ENCODE peak calls at places on chromosome 22, in six cellular contexts. X is astrocyte of the cerebellum, J is A549, E is SK-MEL-5, Q is NCI-H460, B is LHCN-M2. I is an unnamed sample.

GRCh38 chr22:20816559-20816958 is 42.1 kb downstream of the PI4KA start:
- DNase-seq in Q (no peak), J (no peak), B (no peak), X (no peak), E (no peak), I (no peak)

GRCh38 chr22:38137876-38138687 is 27.6 kb upstream of the BAIAP2L2 start:
- DNase-seq in J (no peak), X (no peak), E (no peak), B (no peak), Q (no peak), I (no peak)

GRCh38 chr22:30193031-30193794 is 53.3 kb downstream of the LIF start:
- DNase-seq in J (no peak), Q (no peak), X (no peak), B (no peak), E (no peak), I (no peak)

GRCh38 chr22:30121988-30122387 is 41.7 kb downstream of the HORMAD2 start:
- DNase-seq in Q (no peak), J (no peak), E (no peak), X (no peak), B (no peak), I (no peak)

GRCh38 chr22:22936190-22936914 is 48.7 kb downstream of the IGLL5 start:
- DNase-seq in Q (no peak), J (no peak), B (no peak), X (no peak), E (no peak), I (no peak)

GRCh38 chr22:42171417-42171816 is 40.8 kb upstream of the CYP2D6 start:
- DNase-seq in E (no peak), X (no peak), J (no peak), B (no peak), Q (no peak), I (no peak)

GRCh38 chr22:24953294-24954113 is 988 bp downstream of the KIAA1671 start:
- DNase-seq in Q (no peak), X (no peak), E (no peak), B (no peak), J (no peak), I (peak)

GRCh38 chr22:23857606-23858483 is at the start of gene SLC2A11:
- DNase-seq in Q (peak), E (peak), J (peak), B (peak), X (peak), I (peak)

GRCh38 chr22:27480487-27480886 is 321.1 kb downstream of the MN1 start:
- DNase-seq in J (no peak), Q (no peak), X (no peak), B (no peak), E (peak), I (peak)

GRCh38 chr22:19357270-19358105 is 66.0 kb upstream of the CLTCL1 start:
- DNase-seq in Q (no peak), J (no peak), X (no peak), E (no peak), B (no peak), I (no peak)

GRCh38 chr22:38069372-38070249 is 12.4 kb downstream of the PICK1 start:
- DNase-seq in Q (no peak), X (no peak), E (peak), B (peak), J (no peak), I (no peak)

GRCh38 chr22:48737461-48738203 is 1090.0 kb downstream of the BRD1 start:
- DNase-seq in B (no peak), J (no peak), E (no peak), X (no peak), Q (no peak), I (peak)

GRCh38 chr22:30201970-30202369 is 44.6 kb downstream of the LIF start:
- DNase-seq in Q (no peak), X (no peak), E (no peak), J (no peak), B (peak), I (no peak)

GRCh38 chr22:39352301-39352867 is 2.6 kb downstream of the SYNGR1 start:
- DNase-seq in E (no peak), X (no peak), J (no peak), Q (no peak), B (no peak), I (no peak)

GRCh38 chr22:24002272-24002671 is 3.0 kb downstream of the GSTT4 start:
- DNase-seq in B (no peak), Q (no peak), J (no peak), E (no peak), X (no peak), I (no peak)

GRCh38 chr22:46673205-46673604 is 53.0 kb downstream of the GRAMD4 start:
- DNase-seq in E (no peak), X (no peak), J (no peak), B (no peak), Q (no peak), I (no peak)

GRCh38 chr22:46812786-46813185 is 50.3 kb downstream of the TBC1D22A start:
- DNase-seq in Q (no peak), J (no peak), E (no peak), X (no peak), B (no peak), I (no peak)

GRCh38 chr22:22410121-22410520 is 98.4 kb downstream of the ZNF280B start:
- DNase-seq in Q (no peak), B (peak), J (no peak), E (peak), X (no peak), I (peak)

GRCh38 chr22:20312396-20313191 is 7.3 kb downstream of the DGCR6L start:
- DNase-seq in X (no peak), E (no peak), B (no peak), Q (no peak), J (no peak), I (peak)

GRCh38 chr22:37501610-37502341 is 15.6 kb upstream of the MFNG start:
- DNase-seq in J (peak), Q (peak), B (peak), E (peak), X (peak), I (no peak)

GRCh38 chr22:36144886-36145541 is 15.5 kb downstream of the APOL3 start:
- DNase-seq in X (peak), B (peak), J (peak), Q (peak), E (peak), I (no peak)

GRCh38 chr22:37201066-37201820 is 11.0 kb downstream of the SSTR3 start:
- DNase-seq in X (no peak), B (no peak), Q (no peak), E (no peak), J (no peak), I (no peak)

GRCh38 chr22:49016909-49017768 is 810.5 kb downstream of the BRD1 start:
- DNase-seq in E (no peak), Q (no peak), B (no peak), X (no peak), J (no peak), I (peak)

GRCh38 chr22:45208993-45209838 is 31.5 kb downstream of the KIAA0930 start:
- DNase-seq in X (no peak), J (no peak), B (peak), E (peak), Q (no peak), I (peak)

GRCh38 chr22:40462195-40462988 is 92.0 kb downstream of the SGSM3 start:
- DNase-seq in Q (no peak), X (no peak), J (no peak), E (no peak), B (no peak), I (no peak)

GRCh38 chr22:29214232-29214631 is 8.5 kb downstream of the EMID1 start:
- DNase-seq in B (no peak), X (no peak), Q (no peak), E (no peak), J (no peak), I (no peak)

GRCh38 chr22:19172213-19173046 is 6.1 kb downstream of the SLC25A1 start:
- DNase-seq in Q (no peak), B (no peak), X (no peak), J (no peak), E (no peak), I (no peak)